ENCODE peak calls at places on chromosomes 7 and 10, in five cellular contexts. One of them, this sample, is unnamed.

GRCh38 chr7:77935652-77936348 is 137.2 kb downstream of the PHTF2 start:
- DNase-seq in fibroblast of pulmonary artery: peak; percentile 25
- DNase-seq in colonic mucosa: no peak
- DNase-seq in GM12865: no peak
- DNase-seq in CD8-positive, alpha-beta T cell: no peak
- DNase-seq in this sample: peak; percentile 7

GRCh38 chr10:14545827-14546226 is 215.1 kb upstream of the FRMD4A start:
- DNase-seq in fibroblast of pulmonary artery: peak; percentile 51
- DNase-seq in colonic mucosa: no peak
- DNase-seq in GM12865: no peak
- DNase-seq in CD8-positive, alpha-beta T cell: no peak
- DNase-seq in this sample: peak; percentile 60

GRCh38 chr7:106306256-106306655 is 21.5 kb upstream of the NAMPT start:
- DNase-seq in fibroblast of pulmonary artery: no peak
- DNase-seq in colonic mucosa: no peak
- DNase-seq in GM12865: no peak
- DNase-seq in CD8-positive, alpha-beta T cell: no peak
- DNase-seq in this sample: no peak

GRCh38 chr10:102230264-102230860 is 4.3 kb downstream of the ELOVL3 start:
- DNase-seq in fibroblast of pulmonary artery: peak; percentile 56
- DNase-seq in colonic mucosa: peak; percentile 35
- DNase-seq in GM12865: peak; percentile 22
- DNase-seq in CD8-positive, alpha-beta T cell: no peak
- DNase-seq in this sample: peak; percentile 68

GRCh38 chr7:80681272-80681885 is 42.9 kb downstream of the CD36 start:
- DNase-seq in fibroblast of pulmonary artery: peak; percentile 56
- DNase-seq in colonic mucosa: no peak
- DNase-seq in GM12865: peak; percentile 18
- DNase-seq in CD8-positive, alpha-beta T cell: no peak
- DNase-seq in this sample: peak; percentile 45

GRCh38 chr10:14553434-14553833 is 221.3 kb downstream of the FAM107B start:
- DNase-seq in fibroblast of pulmonary artery: peak; percentile 58
- DNase-seq in colonic mucosa: no peak
- DNase-seq in GM12865: peak; percentile 61
- DNase-seq in CD8-positive, alpha-beta T cell: no peak
- DNase-seq in this sample: peak; percentile 73

GRCh38 chr7:46810986-46811385 is 770.9 kb downstream of the TNS3 start:
- DNase-seq in fibroblast of pulmonary artery: no peak
- DNase-seq in colonic mucosa: no peak
- DNase-seq in GM12865: no peak
- DNase-seq in CD8-positive, alpha-beta T cell: no peak
- DNase-seq in this sample: peak; percentile 42

GRCh38 chr7:113113912-113114311 is 4.4 kb downstream of the SMIM30 start:
- DNase-seq in fibroblast of pulmonary artery: peak; percentile 6
- DNase-seq in colonic mucosa: no peak
- DNase-seq in GM12865: peak; percentile 38
- DNase-seq in CD8-positive, alpha-beta T cell: no peak
- DNase-seq in this sample: peak; percentile 27

GRCh38 chr10:116108106-116108505 is 164.9 kb downstream of the GFRA1 start:
- DNase-seq in fibroblast of pulmonary artery: no peak
- DNase-seq in colonic mucosa: no peak
- DNase-seq in GM12865: no peak
- DNase-seq in CD8-positive, alpha-beta T cell: no peak
- DNase-seq in this sample: no peak

GRCh38 chr10:124447741-124448466 is 1.9 kb downstream of the NKX1-2 start:
- DNase-seq in fibroblast of pulmonary artery: no peak
- DNase-seq in colonic mucosa: no peak
- DNase-seq in GM12865: no peak
- DNase-seq in CD8-positive, alpha-beta T cell: no peak
- DNase-seq in this sample: no peak

GRCh38 chr7:21960922-21961321 is 15.2 kb upstream of the CDCA7L start:
- DNase-seq in fibroblast of pulmonary artery: peak; percentile 82
- DNase-seq in colonic mucosa: no peak
- DNase-seq in GM12865: no peak
- DNase-seq in CD8-positive, alpha-beta T cell: no peak
- DNase-seq in this sample: peak; percentile 68

GRCh38 chr10:91340613-91341362 is 69.4 kb upstream of the HECTD2 start:
- DNase-seq in fibroblast of pulmonary artery: peak; percentile 77
- DNase-seq in colonic mucosa: no peak
- DNase-seq in GM12865: no peak
- DNase-seq in CD8-positive, alpha-beta T cell: no peak
- DNase-seq in this sample: peak; percentile 97

GRCh38 chr10:60042959-60043358 is 136.6 kb upstream of the CCDC6 start:
- DNase-seq in fibroblast of pulmonary artery: no peak
- DNase-seq in colonic mucosa: no peak
- DNase-seq in GM12865: no peak
- DNase-seq in CD8-positive, alpha-beta T cell: no peak
- DNase-seq in this sample: no peak

GRCh38 chr7:21771261-21771660 is 174.4 kb downstream of the CDCA7L start:
- DNase-seq in fibroblast of pulmonary artery: no peak
- DNase-seq in colonic mucosa: no peak
- DNase-seq in GM12865: no peak
- DNase-seq in CD8-positive, alpha-beta T cell: no peak
- DNase-seq in this sample: no peak

GRCh38 chr7:50978633-50979215 is 196.0 kb upstream of the GRB10 start:
- DNase-seq in fibroblast of pulmonary artery: no peak
- DNase-seq in colonic mucosa: no peak
- DNase-seq in GM12865: no peak
- DNase-seq in CD8-positive, alpha-beta T cell: no peak
- DNase-seq in this sample: peak; percentile 20

GRCh38 chr7:80634505-80634904 is 3.9 kb upstream of the CD36 start:
- DNase-seq in fibroblast of pulmonary artery: peak; percentile 90
- DNase-seq in colonic mucosa: no peak
- DNase-seq in GM12865: no peak
- DNase-seq in CD8-positive, alpha-beta T cell: no peak
- DNase-seq in this sample: peak; percentile 94

GRCh38 chr10:11625019-11625735 is 13.7 kb upstream of the USP6NL start:
- DNase-seq in fibroblast of pulmonary artery: no peak
- DNase-seq in colonic mucosa: no peak
- DNase-seq in GM12865: peak; percentile 73
- DNase-seq in CD8-positive, alpha-beta T cell: no peak
- DNase-seq in this sample: no peak

GRCh38 chr10:2933519-2933918 is 133.8 kb upstream of the PFKP start:
- DNase-seq in fibroblast of pulmonary artery: no peak
- DNase-seq in colonic mucosa: no peak
- DNase-seq in GM12865: no peak
- DNase-seq in CD8-positive, alpha-beta T cell: no peak
- DNase-seq in this sample: no peak

GRCh38 chr10:47164800-47165128 is 135.2 kb upstream of the GDF10 start:
- DNase-seq in fibroblast of pulmonary artery: no peak
- DNase-seq in colonic mucosa: no peak
- DNase-seq in GM12865: no peak
- DNase-seq in CD8-positive, alpha-beta T cell: no peak
- DNase-seq in this sample: no peak

GRCh38 chr10:5831446-5831782 is 18.2 kb upstream of the GDI2 start:
- DNase-seq in fibroblast of pulmonary artery: no peak
- DNase-seq in colonic mucosa: peak; percentile 7
- DNase-seq in GM12865: no peak
- DNase-seq in CD8-positive, alpha-beta T cell: no peak
- DNase-seq in this sample: no peak

GRCh38 chr7:133077394-133077793 is 4.5 kb downstream of the CHCHD3 start:
- DNase-seq in fibroblast of pulmonary artery: no peak
- DNase-seq in colonic mucosa: no peak
- DNase-seq in GM12865: no peak
- DNase-seq in CD8-positive, alpha-beta T cell: no peak
- DNase-seq in this sample: no peak

GRCh38 chr10:5493698-5494097 is 5.7 kb downstream of the CALML5 start:
- DNase-seq in fibroblast of pulmonary artery: no peak
- DNase-seq in colonic mucosa: no peak
- DNase-seq in GM12865: no peak
- DNase-seq in CD8-positive, alpha-beta T cell: no peak
- DNase-seq in this sample: no peak

GRCh38 chr7:24783731-24784130 is 26.5 kb upstream of the GSDME start:
- DNase-seq in fibroblast of pulmonary artery: no peak
- DNase-seq in colonic mucosa: no peak
- DNase-seq in GM12865: no peak
- DNase-seq in CD8-positive, alpha-beta T cell: no peak
- DNase-seq in this sample: no peak

GRCh38 chr7:28480595-28480994 is 68.3 kb downstream of the CREB5 start:
- DNase-seq in fibroblast of pulmonary artery: no peak
- DNase-seq in colonic mucosa: no peak
- DNase-seq in GM12865: peak; percentile 37
- DNase-seq in CD8-positive, alpha-beta T cell: no peak
- DNase-seq in this sample: no peak

GRCh38 chr10:75972494-75973276 is 541.3 kb downstream of the LRMDA start:
- DNase-seq in fibroblast of pulmonary artery: peak; percentile 80
- DNase-seq in colonic mucosa: no peak
- DNase-seq in GM12865: no peak
- DNase-seq in CD8-positive, alpha-beta T cell: no peak
- DNase-seq in this sample: peak; percentile 95

GRCh38 chr10:94571528-94571927 is 25.9 kb downstream of the HELLS start:
- DNase-seq in fibroblast of pulmonary artery: peak; percentile 19
- DNase-seq in colonic mucosa: no peak
- DNase-seq in GM12865: no peak
- DNase-seq in CD8-positive, alpha-beta T cell: no peak
- DNase-seq in this sample: peak; percentile 43

GRCh38 chr10:115129752-115130151 is 36.6 kb downstream of the ATRNL1 start:
- DNase-seq in fibroblast of pulmonary artery: peak; percentile 62
- DNase-seq in colonic mucosa: no peak
- DNase-seq in GM12865: peak; percentile 28
- DNase-seq in CD8-positive, alpha-beta T cell: no peak
- DNase-seq in this sample: peak; percentile 43

GRCh38 chr10:59216178-59216869 is 39.9 kb downstream of the PHYHIPL start:
- DNase-seq in fibroblast of pulmonary artery: no peak
- DNase-seq in colonic mucosa: no peak
- DNase-seq in GM12865: no peak
- DNase-seq in CD8-positive, alpha-beta T cell: no peak
- DNase-seq in this sample: no peak

GRCh38 chr10:122029503-122030199 is 40.7 kb downstream of the TACC2 start:
- DNase-seq in fibroblast of pulmonary artery: no peak
- DNase-seq in colonic mucosa: no peak
- DNase-seq in GM12865: no peak
- DNase-seq in CD8-positive, alpha-beta T cell: no peak
- DNase-seq in this sample: no peak

GRCh38 chr10:132977807-132978206 is 35.4 kb upstream of the CFAP46 start:
- DNase-seq in fibroblast of pulmonary artery: no peak
- DNase-seq in colonic mucosa: no peak
- DNase-seq in GM12865: no peak
- DNase-seq in CD8-positive, alpha-beta T cell: no peak
- DNase-seq in this sample: no peak

GRCh38 chr7:79806161-79806734 is 328.4 kb upstream of the GNAI1 start:
- DNase-seq in fibroblast of pulmonary artery: peak; percentile 60
- DNase-seq in colonic mucosa: no peak
- DNase-seq in GM12865: no peak
- DNase-seq in CD8-positive, alpha-beta T cell: no peak
- DNase-seq in this sample: peak; percentile 46

GRCh38 chr7:22563621-22564241 is 63.7 kb upstream of the STEAP1B start:
- DNase-seq in fibroblast of pulmonary artery: no peak
- DNase-seq in colonic mucosa: no peak
- DNase-seq in GM12865: peak; percentile 76
- DNase-seq in CD8-positive, alpha-beta T cell: no peak
- DNase-seq in this sample: no peak

GRCh38 chr10:70265032-70265689 is 18.6 kb downstream of the NPFFR1 start:
- DNase-seq in fibroblast of pulmonary artery: no peak
- DNase-seq in colonic mucosa: no peak
- DNase-seq in GM12865: peak; percentile 53
- DNase-seq in CD8-positive, alpha-beta T cell: no peak
- DNase-seq in this sample: no peak

DNA sequence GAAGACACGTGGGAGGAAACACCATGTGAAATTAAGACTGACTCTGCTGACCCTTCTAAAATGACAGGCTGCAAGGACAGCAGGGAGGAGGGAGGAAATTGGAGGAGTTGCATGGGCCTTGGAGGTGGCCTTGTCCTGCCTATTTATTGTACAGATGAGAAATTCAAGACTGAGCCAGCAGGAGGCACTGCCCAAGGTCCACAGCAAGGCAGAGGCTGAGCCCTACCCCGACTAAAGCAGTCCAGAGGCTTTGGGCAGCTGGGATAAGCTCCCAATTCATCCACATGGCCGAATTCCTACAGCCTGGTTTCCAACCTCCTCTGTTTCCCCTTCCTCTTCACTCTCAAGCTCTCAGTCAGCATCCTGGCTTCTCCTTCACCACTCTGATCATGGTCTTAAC is 215.9 kb upstream of the ZMIZ1 start:
- DNase-seq in fibroblast of pulmonary artery: peak; percentile 36
- DNase-seq in colonic mucosa: peak; percentile 42
- DNase-seq in GM12865: peak; percentile 17
- DNase-seq in CD8-positive, alpha-beta T cell: no peak
- DNase-seq in this sample: peak; percentile 32
- TF ChIP-seq CTCF in fibroblast of pulmonary artery: peak; percentile 36
- TF ChIP-seq CTCF in colonic mucosa: peak; percentile 28
- TF ChIP-seq CTCF in GM12865: peak; percentile 31
- TF ChIP-seq CTCF in CD8-positive, alpha-beta T cell: peak; percentile 19
- TF ChIP-seq CTCF in this sample: peak; percentile 37

GRCh38 chr10:98620503-98620902 is 173.8 kb upstream of the HPS1 start:
- DNase-seq in fibroblast of pulmonary artery: no peak
- DNase-seq in colonic mucosa: no peak
- DNase-seq in GM12865: no peak
- DNase-seq in CD8-positive, alpha-beta T cell: no peak
- DNase-seq in this sample: no peak
- H3K4me3 ChIP-seq in fibroblast of pulmonary artery: no peak overlapping the region
- H3K4me3 ChIP-seq in colonic mucosa: no peak overlapping the region
- H3K4me3 ChIP-seq in GM12865: no peak overlapping the region
- H3K4me3 ChIP-seq in CD8-positive, alpha-beta T cell: no peak overlapping the region
- H3K4me3 ChIP-seq in this sample: no peak overlapping the region

GRCh38 chr10:34679177-34679576 is 135.9 kb downstream of the PARD3 start:
- DNase-seq in fibroblast of pulmonary artery: no peak
- DNase-seq in colonic mucosa: no peak
- DNase-seq in GM12865: no peak
- DNase-seq in CD8-positive, alpha-beta T cell: no peak
- DNase-seq in this sample: no peak

GRCh38 chr10:34677132-34677531 is 138.0 kb downstream of the PARD3 start:
- DNase-seq in fibroblast of pulmonary artery: no peak
- DNase-seq in colonic mucosa: no peak
- DNase-seq in GM12865: no peak
- DNase-seq in CD8-positive, alpha-beta T cell: no peak
- DNase-seq in this sample: no peak

GRCh38 chr10:34674169-34674568 is 140.9 kb downstream of the PARD3 start:
- DNase-seq in fibroblast of pulmonary artery: no peak
- DNase-seq in colonic mucosa: no peak
- DNase-seq in GM12865: no peak
- DNase-seq in CD8-positive, alpha-beta T cell: no peak
- DNase-seq in this sample: no peak

GRCh38 chr10:34681933-34682332 is 133.2 kb downstream of the PARD3 start:
- DNase-seq in fibroblast of pulmonary artery: no peak
- DNase-seq in colonic mucosa: no peak
- DNase-seq in GM12865: no peak
- DNase-seq in CD8-positive, alpha-beta T cell: no peak
- DNase-seq in this sample: no peak

DNA sequence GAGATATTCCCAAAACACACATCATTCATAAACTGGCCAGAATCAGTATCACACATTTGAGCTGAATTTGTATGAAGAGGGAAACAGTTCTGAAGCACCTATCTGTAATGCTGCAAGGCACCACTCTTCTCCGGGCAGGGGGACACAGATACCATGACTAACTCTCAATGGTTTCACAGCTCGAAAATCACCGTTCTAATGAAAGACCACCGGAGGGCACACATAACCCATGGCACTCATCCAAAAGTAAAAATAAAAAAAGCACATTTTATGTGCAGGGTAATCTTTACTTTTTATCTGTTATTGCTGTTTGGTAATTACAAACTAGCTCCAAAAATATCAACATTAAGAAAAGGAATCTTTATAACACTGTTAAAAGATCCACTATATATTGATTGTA is 137.5 kb downstream of the PARD3 start:
- DNase-seq in fibroblast of pulmonary artery: no peak
- DNase-seq in colonic mucosa: no peak
- DNase-seq in GM12865: no peak
- DNase-seq in CD8-positive, alpha-beta T cell: no peak
- DNase-seq in this sample: no peak
- TF ChIP-seq CTCF in fibroblast of pulmonary artery: no peak
- TF ChIP-seq CTCF in colonic mucosa: no peak
- TF ChIP-seq CTCF in GM12865: no peak
- TF ChIP-seq CTCF in CD8-positive, alpha-beta T cell: no peak
- TF ChIP-seq CTCF in this sample: no peak

GRCh38 chr7:100893910-100894763 is 1.6 kb downstream of the ACHE start:
- DNase-seq in fibroblast of pulmonary artery: no peak
- DNase-seq in colonic mucosa: no peak
- DNase-seq in GM12865: no peak
- DNase-seq in CD8-positive, alpha-beta T cell: no peak
- DNase-seq in this sample: no peak
- H3K4me3 ChIP-seq in fibroblast of pulmonary artery: peak overlapping the region; percentile 51
- H3K4me3 ChIP-seq in colonic mucosa: peak overlapping the region; percentile 44
- H3K4me3 ChIP-seq in GM12865: peak overlapping the region; percentile 55
- H3K4me3 ChIP-seq in CD8-positive, alpha-beta T cell: no peak overlapping the region
- H3K4me3 ChIP-seq in this sample: no peak overlapping the region

This sample was measured in fibroblast of mammary gland.